ENCODE peak calls at places on chromosomes 12 and 14, in seven cellular contexts. Q is ovary; J is GM12891; B is NB4; L is stimulated activated CD4-positive, alpha-beta T cell treated with anti-CD3 and anti-CD28 coated beads, Interleukin-12 subunit alpha, Interleukin-12 subunit beta, amount 100 ng/mL, for 48 hours; V is Right ventricle myocardium superior; C is kidney tubule cell. U is an unnamed sample.

GRCh38 chr12:5434647-5434968 is 2.7 kb downstream of the NTF3 start:
- DNase-seq in Q (no peak), J (no peak), B (no peak), L (no peak), V (no peak), C (no peak), U (no peak)

GRCh38 chr12:124295431-124296058 is 652 bp downstream of the RFLNA start:
- DNase-seq in Q (no peak), J (no peak), B (no peak), L (no peak), V (peak; percentile 29), C (no peak), U (no peak)

GRCh38 chr14:32509632-32510187 is 180.6 kb downstream of the AKAP6 start:
- DNase-seq in Q (peak; percentile 45), J (no peak), B (no peak), L (no peak), V (peak; percentile 62), C (peak; percentile 68), U (no peak)

GRCh38 chr12:116590561-116590960 is 31.4 kb downstream of the MAP1LC3B2 start:
- DNase-seq in Q (no peak), J (no peak), B (peak; percentile 98), L (no peak), V (no peak), C (no peak), U (no peak)

GRCh38 chr12:116547955-116548471 is 11.2 kb upstream of the MAP1LC3B2 start:
- DNase-seq in Q (no peak), J (no peak), B (peak; percentile 97), L (no peak), V (no peak), C (peak; percentile 96), U (no peak)

GRCh38 chr12:131894981-131895639 is 688 bp downstream of the ULK1 start:
- DNase-seq in Q (peak; percentile 47), J (peak; percentile 44), B (peak; percentile 49), L (no peak), V (peak; percentile 47), C (no peak), U (no peak)

GRCh38 chr12:131843527-131843926 is 15.3 kb downstream of the MMP17 start:
- DNase-seq in Q (no peak), J (no peak), B (no peak), L (no peak), V (no peak), C (no peak), U (no peak)

GRCh38 chr12:65308001-65308400 is 29.5 kb downstream of the MSRB3 start:
- DNase-seq in Q (no peak), J (no peak), B (peak; percentile 21), L (no peak), V (no peak), C (no peak), U (no peak)

GRCh38 chr12:58757422-58757821 is 162.9 kb downstream of the LRIG3 start:
- DNase-seq in Q (no peak), J (no peak), B (no peak), L (no peak), V (no peak), C (peak; percentile 6), U (no peak)

GRCh38 chr12:50195832-50196231 is 28.7 kb upstream of the CERS5 start:
- DNase-seq in Q (no peak), J (no peak), B (no peak), L (no peak), V (no peak), C (no peak), U (no peak)

GRCh38 chr12:49961993-49962764 is 507 bp downstream of the AQP5 start:
- DNase-seq in Q (no peak), J (no peak), B (no peak), L (no peak), V (no peak), C (no peak), U (no peak)

GRCh38 chr14:104246401-104247335 is 108.3 kb downstream of the KIF26A start:
- DNase-seq in Q (peak; percentile 10), J (no peak), B (no peak), L (no peak), V (no peak), C (no peak), U (no peak)

GRCh38 chr12:110555509-110556406 is 27.4 kb downstream of the PPTC7 start:
- DNase-seq in Q (no peak), J (no peak), B (peak; percentile 50), L (no peak), V (no peak), C (peak; percentile 47), U (no peak)

GRCh38 chr12:95997276-95997675 is 1.1 kb upstream of the HAL start:
- DNase-seq in Q (no peak), J (no peak), B (no peak), L (no peak), V (no peak), C (no peak), U (no peak)

GRCh38 chr12:33752854-33753253 is 269.4 kb upstream of the ALG10 start:
- DNase-seq in Q (no peak), J (no peak), B (no peak), L (no peak), V (no peak), C (peak; percentile 7), U (no peak)

GRCh38 chr12:79409562-79409961 is 281.2 kb downstream of the PAWR start:
- DNase-seq in Q (no peak), J (no peak), B (no peak), L (no peak), V (no peak), C (peak; percentile 17), U (no peak)

GRCh38 chr14:75824328-75824727 is 157.5 kb downstream of the TGFB3 start:
- DNase-seq in Q (no peak), J (no peak), B (no peak), L (no peak), V (no peak), C (no peak), U (no peak)

GRCh38 chr12:88299567-88300101 is 157.5 kb downstream of the TMTC3 start:
- DNase-seq in Q (no peak), J (peak; percentile 5), B (peak; percentile 29), L (peak; percentile 28), V (no peak), C (peak; percentile 99), U (no peak)

GRCh38 chr12:130083002-130083401 is 79.3 kb upstream of the FZD10 start:
- DNase-seq in Q (no peak), J (no peak), B (no peak), L (no peak), V (no peak), C (peak; percentile 43), U (no peak)

GRCh38 chr12:50074936-50075807 is 10.0 kb upstream of the SMARCD1 start:
- DNase-seq in Q (peak; percentile 87), J (peak; percentile 85), B (peak; percentile 81), L (peak; percentile 85), V (peak; percentile 89), C (peak; percentile 86), U (peak; percentile 78)

GRCh38 chr14:79281244-79282199 is 929.8 kb downstream of the DIO2 start:
- DNase-seq in Q (no peak), J (no peak), B (no peak), L (no peak), V (no peak), C (no peak), U (no peak)

GRCh38 chr14:94702629-94703028 is 67.3 kb downstream of the GSC start:
- DNase-seq in Q (no peak), J (no peak), B (no peak), L (no peak), V (no peak), C (peak; percentile 45), U (no peak)

GRCh38 chr12:3698218-3698974 is 54.5 kb downstream of the CRACR2A start:
- DNase-seq in Q (peak; percentile 19), J (no peak), B (no peak), L (no peak), V (no peak), C (peak; percentile 82), U (no peak)

GRCh38 chr12:80708535-80709328 is 1.3 kb downstream of the MYF6 start:
- DNase-seq in Q (no peak), J (no peak), B (peak; percentile 25), L (no peak), V (peak; percentile 38), C (no peak), U (peak; percentile 8)

GRCh38 chr12:68568878-68569569 is 41.7 kb upstream of the RAP1B start:
- DNase-seq in Q (no peak), J (no peak), B (no peak), L (no peak), V (no peak), C (no peak), U (no peak)

GRCh38 chr12:20443792-20444191 is 75.5 kb downstream of the PDE3A start:
- DNase-seq in Q (no peak), J (no peak), B (no peak), L (no peak), V (no peak), C (no peak), U (no peak)

GRCh38 chr14:68982581-68982980 is 3.5 kb upstream of the ACTN1 start:
- DNase-seq in Q (peak; percentile 68), J (no peak), B (no peak), L (no peak), V (no peak), C (no peak), U (no peak)

GRCh38 chr12:132506730-132507538 is 17.0 kb downstream of the FBRSL1 start:
- DNase-seq in Q (peak; percentile 62), J (peak; percentile 94), B (peak; percentile 99), L (peak; percentile 62), V (peak; percentile 94), C (peak; percentile 57), U (no peak)

GRCh38 chr12:32161040-32161439 is 54.4 kb downstream of the BICD1 start:
- DNase-seq in Q (no peak), J (no peak), B (no peak), L (no peak), V (no peak), C (no peak), U (no peak)

GRCh38 chr14:53927171-53927570 is 29.5 kb downstream of the BMP4 start:
- DNase-seq in Q (no peak), J (no peak), B (no peak), L (no peak), V (no peak), C (peak; percentile 28), U (no peak)

GRCh38 chr14:57382283-57382682 is 8.1 kb upstream of the NAA30 start:
- DNase-seq in Q (no peak), J (no peak), B (no peak), L (no peak), V (no peak), C (peak; percentile 89), U (no peak)

GRCh38 chr14:44291516-44291915 is 215.6 kb downstream of the FSCB start:
- DNase-seq in Q (no peak), J (no peak), B (no peak), L (no peak), V (no peak), C (no peak), U (no peak)

GRCh38 chr14:30753452-30753851 is 120.9 kb upstream of the COCH start:
- DNase-seq in Q (no peak), J (no peak), B (no peak), L (no peak), V (no peak), C (no peak), U (no peak)